ENCODE peak calls at places on chromosomes 6 and 20, in eight cellular contexts. Z is astrocyte of the spinal cord, X is GM23338, S is GM20000, E is omental fat pad, K is testis, H is kidney epithelial cell, D is GM13976. N is an unnamed sample.

GRCh38 chr20:4465855-4466545 is 255.7 kb upstream of the PRND start:
- DNase-seq in Z (no peak), X (no peak), S (no peak), E (no peak), K (no peak), H (no peak), D (no peak), N (no peak)

GRCh38 chr6:106035655-106036054 is 50.5 kb upstream of the PRDM1 start:
- DNase-seq in Z (no peak), X (no peak), S (no peak), E (no peak), K (no peak), H (no peak), D (no peak), N (no peak)

GRCh38 chr6:169968541-169969270 is 217.3 kb downstream of the ERMARD start:
- DNase-seq in Z (no peak), X (no peak), S (no peak), E (no peak), K (no peak), H (no peak), D (no peak), N (no peak)

GRCh38 chr20:24915892-24916291 is 33.2 kb upstream of the CST7 start:
- DNase-seq in Z (no peak), X (no peak), S (no peak), E (no peak), K (no peak), H (no peak), D (peak), N (no peak)

GRCh38 chr6:33757113-33757512 is 10.4 kb upstream of the IP6K3 start:
- DNase-seq in Z (no peak), X (no peak), S (no peak), E (no peak), K (no peak), H (no peak), D (no peak), N (no peak)

GRCh38 chr6:108170607-108171290 is 4.9 kb downstream of the NR2E1 start:
- DNase-seq in Z (no peak), X (peak), S (peak), E (no peak), K (no peak), H (no peak), D (no peak), N (no peak)

GRCh38 chr20:1185781-1186334 is 1.1 kb upstream of the TMEM74B start:
- DNase-seq in Z (peak), X (peak), S (peak), E (no peak), K (peak), H (no peak), D (peak), N (no peak)

GRCh38 chr6:116447496-116448011 is 13.6 kb upstream of the CALHM6 start:
- DNase-seq in Z (peak), X (no peak), S (no peak), E (no peak), K (no peak), H (peak), D (no peak), N (peak)

GRCh38 chr20:60883517-60883916 is 368.5 kb upstream of the CDH4 start:
- DNase-seq in Z (no peak), X (no peak), S (no peak), E (no peak), K (no peak), H (no peak), D (no peak), N (no peak)

GRCh38 chr6:16236648-16237199 is 1.7 kb upstream of the GMPR start:
- DNase-seq in Z (peak), X (no peak), S (peak), E (no peak), K (peak), H (peak), D (peak), N (no peak)

GRCh38 chr20:23092861-23093543 is 6.9 kb upstream of the CD93 start:
- DNase-seq in Z (no peak), X (no peak), S (no peak), E (no peak), K (no peak), H (no peak), D (no peak), N (no peak)

GRCh38 chr6:63213325-63213724 is 2.1 kb downstream of the FKBP1C start:
- DNase-seq in Z (no peak), X (peak), S (no peak), E (no peak), K (no peak), H (no peak), D (no peak), N (no peak)

GRCh38 chr20:41981746-41982145 is 363.6 kb upstream of the CHD6 start:
- DNase-seq in Z (no peak), X (no peak), S (no peak), E (no peak), K (no peak), H (no peak), D (no peak), N (no peak)

GRCh38 chr6:149445573-149445972 is 39.2 kb downstream of the ZC3H12D start:
- DNase-seq in Z (no peak), X (no peak), S (no peak), E (no peak), K (peak), H (no peak), D (no peak), N (no peak)

GRCh38 chr20:42359617-42360016 is 741.4 kb upstream of the CHD6 start:
- DNase-seq in Z (no peak), X (no peak), S (no peak), E (no peak), K (no peak), H (no peak), D (no peak), N (no peak)

GRCh38 chr20:29409833-29410804 is 1847.3 kb upstream of the DEFB115 start:
- DNase-seq in Z (no peak), X (no peak), S (no peak), E (no peak), K (peak), H (no peak), D (peak), N (no peak)

GRCh38 chr20:7798176-7798575 is 142.1 kb downstream of the HAO1 start:
- DNase-seq in Z (peak), X (no peak), S (no peak), E (no peak), K (no peak), H (no peak), D (no peak), N (no peak)

GRCh38 chr20:45823949-45824835 is 2.9 kb downstream of the TNNC2 start:
- DNase-seq in Z (peak), X (peak), S (peak), E (no peak), K (peak), H (no peak), D (peak), N (no peak)
- TF ChIP-seq CTCF in Z (peak), X (peak), S (no peak), E (no peak), K (peak), H (peak), D (peak), N (peak)

DNA sequence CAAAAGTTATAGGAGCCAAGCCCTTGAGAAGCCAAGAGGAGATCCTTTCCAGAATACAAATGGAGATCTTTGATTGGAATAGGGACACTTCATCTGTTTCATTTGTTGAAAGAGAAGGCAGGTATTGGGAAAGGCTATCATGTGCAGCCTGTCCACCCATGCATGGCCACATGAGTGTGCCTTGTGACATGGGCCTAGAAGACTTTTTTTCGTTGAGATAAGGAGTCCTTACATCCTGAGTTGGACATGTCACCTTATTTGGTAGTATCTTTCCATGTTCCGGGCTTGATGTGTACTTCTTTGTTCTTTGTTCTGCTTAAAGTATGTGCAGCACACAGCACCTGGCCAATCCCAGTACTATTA is 42.1 kb upstream of the SYNCRIP start:
- DNase-seq in Z (no peak), X (no peak), S (no peak), E (no peak), K (no peak), H (no peak), D (no peak), N (no peak)
- TF ChIP-seq CTCF in Z (no peak), X (no peak), S (no peak), E (no peak), K (no peak), H (no peak), D (no peak), N (no peak)

GRCh38 chr6:138989098-138989983 is 1.3 kb upstream of the REPS1 start:
- DNase-seq in Z (no peak), X (no peak), S (no peak), E (no peak), K (no peak), H (no peak), D (no peak), N (no peak)

GRCh38 chr6:138986578-138986977 is 1.5 kb downstream of the REPS1 start:
- DNase-seq in Z (peak), X (no peak), S (no peak), E (no peak), K (no peak), H (no peak), D (no peak), N (no peak)

GRCh38 chr6:138988469-138988834 is 399 bp upstream of the REPS1 start:
- DNase-seq in Z (no peak), X (no peak), S (no peak), E (no peak), K (peak), H (no peak), D (no peak), N (no peak)

GRCh38 chr6:138987299-138987642 is 782 bp downstream of the REPS1 start:
- DNase-seq in Z (no peak), X (peak), S (no peak), E (no peak), K (peak), H (no peak), D (no peak), N (no peak)

GRCh38 chr6:138987643-138988468 is at the start of gene REPS1:
- DNase-seq in Z (peak), X (peak), S (peak), E (peak), K (peak), H (peak), D (peak), N (no peak)
- TF ChIP-seq CTCF in Z (peak), X (peak), S (peak), E (no peak), K (peak), H (peak), D (peak), N (peak)

GRCh38 chr20:50720582-50720981 is 10.8 kb upstream of the PARD6B start:
- DNase-seq in Z (no peak), X (no peak), S (no peak), E (no peak), K (no peak), H (no peak), D (no peak), N (no peak)
- TF ChIP-seq CTCF in Z (no peak), X (no peak), S (no peak), E (no peak), K (no peak), H (no peak), D (no peak), N (peak)